ENCODE peak calls at places on chromosomes 13 and 19, in seven cellular contexts. One of them, this sample, is unnamed.

GRCh38 chr13:40670307-40670706 is 3.9 kb upstream of the FOXO1 start:
- DNase-seq in HCT116: no peak
- DNase-seq in GM12878: no peak
- DNase-seq in K562: no peak
- DNase-seq in SK-N-SH: no peak
- DNase-seq in H1: no peak
- DNase-seq in HepG2: no peak
- DNase-seq in this sample: no peak

GRCh38 chr13:51532736-51533197 is 51.5 kb upstream of the WDFY2 start:
- DNase-seq in HCT116: no peak
- DNase-seq in GM12878: no peak
- DNase-seq in K562: no peak
- DNase-seq in SK-N-SH: no peak
- DNase-seq in H1: no peak
- DNase-seq in HepG2: no peak
- DNase-seq in this sample: no peak

GRCh38 chr13:74052402-74052928 is 81.7 kb downstream of the KLF12 start:
- DNase-seq in HCT116: no peak
- DNase-seq in GM12878: no peak
- DNase-seq in K562: no peak
- DNase-seq in SK-N-SH: no peak
- DNase-seq in H1: no peak
- DNase-seq in HepG2: peak
- DNase-seq in this sample: no peak

GRCh38 chr19:52748336-52748950 is 13.6 kb upstream of the ZNF611 start:
- DNase-seq in HCT116: no peak
- DNase-seq in GM12878: peak
- DNase-seq in K562: peak
- DNase-seq in SK-N-SH: peak
- DNase-seq in H1: no peak
- DNase-seq in HepG2: peak
- DNase-seq in this sample: peak

GRCh38 chr13:102369303-102369702 is 32.5 kb downstream of the FGF14 start:
- DNase-seq in HCT116: no peak
- DNase-seq in GM12878: no peak
- DNase-seq in K562: no peak
- DNase-seq in SK-N-SH: no peak
- DNase-seq in H1: no peak
- DNase-seq in HepG2: no peak
- DNase-seq in this sample: no peak

GRCh38 chr19:50896591-50897190 is 14.5 kb downstream of the KLK4 start:
- DNase-seq in HCT116: peak
- DNase-seq in GM12878: peak
- DNase-seq in K562: peak
- DNase-seq in SK-N-SH: no peak
- DNase-seq in H1: no peak
- DNase-seq in HepG2: peak
- DNase-seq in this sample: peak

GRCh38 chr13:36913463-36913862 is 6.6 kb downstream of the SMAD9 start:
- DNase-seq in HCT116: no peak
- DNase-seq in GM12878: no peak
- DNase-seq in K562: no peak
- DNase-seq in SK-N-SH: no peak
- DNase-seq in H1: no peak
- DNase-seq in HepG2: no peak
- DNase-seq in this sample: no peak

GRCh38 chr19:1411255-1412191 is 4.1 kb downstream of the DAZAP1 start:
- DNase-seq in HCT116: no peak
- DNase-seq in GM12878: no peak
- DNase-seq in K562: no peak
- DNase-seq in SK-N-SH: no peak
- DNase-seq in H1: no peak
- DNase-seq in HepG2: no peak
- DNase-seq in this sample: peak

GRCh38 chr19:13086341-13086740 is 16.3 kb downstream of the LYL1 start:
- DNase-seq in HCT116: no peak
- DNase-seq in GM12878: no peak
- DNase-seq in K562: no peak
- DNase-seq in SK-N-SH: no peak
- DNase-seq in H1: no peak
- DNase-seq in HepG2: no peak
- DNase-seq in this sample: no peak

GRCh38 chr13:28530729-28531194 is 35.8 kb upstream of the FLT1 start:
- DNase-seq in HCT116: no peak
- DNase-seq in GM12878: no peak
- DNase-seq in K562: no peak
- DNase-seq in SK-N-SH: no peak
- DNase-seq in H1: no peak
- DNase-seq in HepG2: no peak
- DNase-seq in this sample: peak

GRCh38 chr19:6071103-6071485 is 39.2 kb downstream of the RFX2 start:
- DNase-seq in HCT116: no peak
- DNase-seq in GM12878: no peak
- DNase-seq in K562: no peak
- DNase-seq in SK-N-SH: no peak
- DNase-seq in H1: no peak
- DNase-seq in HepG2: no peak
- DNase-seq in this sample: no peak

GRCh38 chr13:114235697-114236096 is 1.0 kb downstream of the CDC16 start:
- DNase-seq in HCT116: no peak
- DNase-seq in GM12878: no peak
- DNase-seq in K562: no peak
- DNase-seq in SK-N-SH: no peak
- DNase-seq in H1: no peak
- DNase-seq in HepG2: peak
- DNase-seq in this sample: no peak

GRCh38 chr19:52398091-52398461 is 427 bp downstream of the ZNF528 start:
- DNase-seq in HCT116: no peak
- DNase-seq in GM12878: no peak
- DNase-seq in K562: peak
- DNase-seq in SK-N-SH: peak
- DNase-seq in H1: no peak
- DNase-seq in HepG2: peak
- DNase-seq in this sample: peak

GRCh38 chr19:49802836-49803528 is 10.1 kb downstream of the FUZ start:
- DNase-seq in HCT116: no peak
- DNase-seq in GM12878: no peak
- DNase-seq in K562: no peak
- DNase-seq in SK-N-SH: no peak
- DNase-seq in H1: no peak
- DNase-seq in HepG2: no peak
- DNase-seq in this sample: no peak

GRCh38 chr13:32829676-32830091 is 186.5 kb upstream of the KL start:
- DNase-seq in HCT116: peak
- DNase-seq in GM12878: no peak
- DNase-seq in K562: no peak
- DNase-seq in SK-N-SH: no peak
- DNase-seq in H1: no peak
- DNase-seq in HepG2: no peak
- DNase-seq in this sample: peak

GRCh38 chr19:32676895-32677359 is 1.3 kb downstream of the RGS9BP start:
- DNase-seq in HCT116: no peak
- DNase-seq in GM12878: no peak
- DNase-seq in K562: no peak
- DNase-seq in SK-N-SH: no peak
- DNase-seq in H1: no peak
- DNase-seq in HepG2: no peak
- DNase-seq in this sample: no peak

GRCh38 chr19:45470147-45471081 is 2.6 kb downstream of the FOSB start:
- DNase-seq in HCT116: no peak
- DNase-seq in GM12878: no peak
- DNase-seq in K562: peak
- DNase-seq in SK-N-SH: no peak
- DNase-seq in H1: no peak
- DNase-seq in HepG2: no peak
- DNase-seq in this sample: no peak

GRCh38 chr13:26557393-26558073 is at the start of gene WASF3:
- DNase-seq in HCT116: peak
- DNase-seq in GM12878: peak
- DNase-seq in K562: peak
- DNase-seq in SK-N-SH: peak
- DNase-seq in H1: peak
- DNase-seq in HepG2: peak
- DNase-seq in this sample: no peak

GRCh38 chr13:77544365-77544764 is 8.9 kb downstream of the SCEL start:
- DNase-seq in HCT116: no peak
- DNase-seq in GM12878: no peak
- DNase-seq in K562: no peak
- DNase-seq in SK-N-SH: peak
- DNase-seq in H1: no peak
- DNase-seq in HepG2: no peak
- DNase-seq in this sample: no peak

GRCh38 chr13:48000559-48001126 is 430 bp downstream of the SUCLA2 start:
- DNase-seq in HCT116: no peak
- DNase-seq in GM12878: no peak
- DNase-seq in K562: no peak
- DNase-seq in SK-N-SH: no peak
- DNase-seq in H1: no peak
- DNase-seq in HepG2: no peak
- DNase-seq in this sample: peak

GRCh38 chr13:77979721-77980377 is 61.2 kb upstream of the EDNRB start:
- DNase-seq in HCT116: no peak
- DNase-seq in GM12878: no peak
- DNase-seq in K562: no peak
- DNase-seq in SK-N-SH: no peak
- DNase-seq in H1: no peak
- DNase-seq in HepG2: no peak
- DNase-seq in this sample: no peak

GRCh38 chr19:37953125-37953524 is 46.1 kb downstream of the SIPA1L3 start:
- DNase-seq in HCT116: no peak
- DNase-seq in GM12878: no peak
- DNase-seq in K562: no peak
- DNase-seq in SK-N-SH: no peak
- DNase-seq in H1: no peak
- DNase-seq in HepG2: no peak
- DNase-seq in this sample: no peak

GRCh38 chr19:37953576-37954303 is 46.7 kb downstream of the SIPA1L3 start:
- DNase-seq in HCT116: no peak
- DNase-seq in GM12878: no peak
- DNase-seq in K562: no peak
- DNase-seq in SK-N-SH: no peak
- DNase-seq in H1: no peak
- DNase-seq in HepG2: no peak
- DNase-seq in this sample: no peak

GRCh38 chr19:37957176-37957575 is 50.2 kb downstream of the SIPA1L3 start:
- DNase-seq in HCT116: no peak
- DNase-seq in GM12878: no peak
- DNase-seq in K562: no peak
- DNase-seq in SK-N-SH: no peak
- DNase-seq in H1: no peak
- DNase-seq in HepG2: no peak
- DNase-seq in this sample: no peak

GRCh38 chr19:37954421-37954874 is 47.4 kb downstream of the SIPA1L3 start:
- DNase-seq in HCT116: no peak
- DNase-seq in GM12878: no peak
- DNase-seq in K562: no peak
- DNase-seq in SK-N-SH: no peak
- DNase-seq in H1: no peak
- DNase-seq in HepG2: no peak
- DNase-seq in this sample: no peak

GRCh38 chr19:37955986-37956385 is 49.0 kb downstream of the SIPA1L3 start:
- DNase-seq in HCT116: no peak
- DNase-seq in GM12878: no peak
- DNase-seq in K562: no peak
- DNase-seq in SK-N-SH: no peak
- DNase-seq in H1: no peak
- DNase-seq in HepG2: no peak
- DNase-seq in this sample: no peak
- TF ChIP-seq JUND in HCT116: no peak
- TF ChIP-seq JUND in GM12878: no peak
- TF ChIP-seq JUND in K562: no peak
- TF ChIP-seq JUND in SK-N-SH: no peak
- TF ChIP-seq JUND in H1: no peak
- TF ChIP-seq JUND in HepG2: no peak
- TF ChIP-seq JUND in this sample: no peak

GRCh38 chr19:34128558-34129250 is 43.6 kb upstream of the LSM14A start:
- DNase-seq in HCT116: no peak
- DNase-seq in GM12878: no peak
- DNase-seq in K562: no peak
- DNase-seq in SK-N-SH: no peak
- DNase-seq in H1: no peak
- DNase-seq in HepG2: no peak
- DNase-seq in this sample: no peak
- TF ChIP-seq JUND in HCT116: no peak
- TF ChIP-seq JUND in GM12878: no peak
- TF ChIP-seq JUND in K562: no peak
- TF ChIP-seq JUND in SK-N-SH: no peak
- TF ChIP-seq JUND in H1: no peak
- TF ChIP-seq JUND in HepG2: no peak
- TF ChIP-seq JUND in this sample: no peak

GRCh38 chr19:57075801-57076492 is 43.8 kb upstream of the USP29 start:
- DNase-seq in HCT116: no peak
- DNase-seq in GM12878: no peak
- DNase-seq in K562: no peak
- DNase-seq in SK-N-SH: no peak
- DNase-seq in H1: no peak
- DNase-seq in HepG2: peak
- DNase-seq in this sample: no peak
- TF ChIP-seq JUND in HCT116: no peak
- TF ChIP-seq JUND in GM12878: no peak
- TF ChIP-seq JUND in K562: no peak
- TF ChIP-seq JUND in SK-N-SH: no peak
- TF ChIP-seq JUND in H1: no peak
- TF ChIP-seq JUND in HepG2: no peak
- TF ChIP-seq JUND in this sample: no peak

DNA sequence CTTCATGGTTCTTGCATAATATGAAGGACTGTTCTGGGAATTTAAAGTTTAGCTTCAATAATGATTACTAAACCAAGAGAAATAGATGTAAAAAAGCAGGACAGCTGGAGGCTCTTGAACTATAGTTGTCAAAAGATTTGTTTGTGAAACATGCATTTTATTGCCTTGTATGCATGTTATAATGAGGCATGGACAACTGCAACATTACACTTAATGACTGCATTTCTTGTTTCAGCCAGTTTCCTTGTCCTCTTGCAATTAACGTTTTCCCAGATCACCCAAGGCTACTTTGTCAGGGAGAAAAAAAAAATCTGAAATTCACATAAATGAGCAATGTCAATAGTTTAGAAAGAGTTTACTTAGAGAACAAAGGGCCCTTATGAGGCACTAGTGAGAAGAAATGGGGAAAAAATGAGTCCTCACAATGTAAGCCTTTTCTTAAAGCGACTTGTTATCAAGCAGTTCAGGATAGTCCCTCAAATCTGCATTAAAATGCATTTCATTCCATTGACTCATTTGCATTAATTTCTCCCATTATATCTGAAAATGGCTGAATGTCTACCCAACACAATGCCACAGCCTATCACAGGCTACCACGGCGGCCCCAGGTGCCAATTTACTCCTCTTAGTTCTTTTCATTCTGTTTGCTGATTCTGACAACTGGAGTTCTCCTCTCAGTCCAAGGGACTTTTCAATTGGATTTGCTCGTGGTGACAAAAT is 107.3 kb downstream of the DACH1 start:
- DNase-seq in HCT116: no peak
- DNase-seq in GM12878: no peak
- DNase-seq in K562: no peak
- DNase-seq in SK-N-SH: no peak
- DNase-seq in H1: no peak
- DNase-seq in HepG2: peak
- DNase-seq in this sample: no peak
- TF ChIP-seq JUND in HCT116: no peak
- TF ChIP-seq JUND in GM12878: no peak
- TF ChIP-seq JUND in K562: no peak
- TF ChIP-seq JUND in SK-N-SH: no peak
- TF ChIP-seq JUND in H1: peak
- TF ChIP-seq JUND in HepG2: no peak
- TF ChIP-seq JUND in this sample: no peak

This sample was measured in T47D.